ENCODE peak calls at places on chromosome 6, in five cellular contexts. I is osteocyte, A is GM12865, B is dorsolateral prefrontal cortex, Z is endothelial cell of umbilical vein. X is an unnamed sample.

GRCh38 chr6:1200706-1201105 is 111.2 kb upstream of the FOXQ1 start:
- DNase-seq in B (no peak), Z (no peak), I (no peak), A (no peak), X (no peak)

GRCh38 chr6:85416049-85416448 is 33.8 kb upstream of the NT5E start:
- DNase-seq in A (no peak), B (no peak), I (no peak), Z (no peak), X (no peak)

GRCh38 chr6:147285087-147285855 is 81.1 kb downstream of the STXBP5 start:
- DNase-seq in I (no peak), Z (peak; percentile 62), A (peak; percentile 41), B (no peak), X (no peak)

GRCh38 chr6:44269921-44270525 is at the start of gene TMEM151B:
- DNase-seq in B (no peak), I (no peak), A (no peak), Z (no peak), X (no peak)

GRCh38 chr6:298233-299049 is 6.2 kb downstream of the DUSP22 start:
- DNase-seq in I (no peak), B (no peak), A (peak; percentile 56), Z (peak; percentile 40), X (no peak)

GRCh38 chr6:84967389-84967788 is 203.0 kb upstream of the TBX18 start:
- DNase-seq in Z (peak; percentile 75), I (no peak), B (no peak), A (peak; percentile 16), X (peak; percentile 29)

GRCh38 chr6:4403828-4404227 is 268.5 kb upstream of the ECI2 start:
- DNase-seq in Z (no peak), B (no peak), I (no peak), A (no peak), X (no peak)

GRCh38 chr6:86856937-86857563 is 80.3 kb upstream of the HTR1E start:
- DNase-seq in Z (peak; percentile 43), I (no peak), B (no peak), A (peak; percentile 52), X (no peak)

GRCh38 chr6:111683749-111684267 is 78.1 kb upstream of the TRAF3IP2 start:
- DNase-seq in B (no peak), Z (peak; percentile 91), A (no peak), I (no peak), X (no peak)

GRCh38 chr6:163347021-163347446 is 67.5 kb upstream of the QKI start:
- DNase-seq in A (no peak), B (no peak), I (no peak), Z (no peak), X (no peak)

GRCh38 chr6:24931752-24932691 is 3.7 kb downstream of the RIPOR2 start:
- DNase-seq in B (no peak), Z (peak; percentile 61), A (peak; percentile 82), I (no peak), X (no peak)

GRCh38 chr6:140537211-140537610 is 1162.8 kb upstream of the CITED2 start:
- DNase-seq in I (no peak), B (no peak), Z (no peak), A (no peak), X (no peak)

GRCh38 chr6:28393912-28394662 is 5.5 kb downstream of the ZSCAN12 start:
- DNase-seq in B (no peak), Z (peak; percentile 15), I (no peak), A (no peak), X (no peak)

DNA sequence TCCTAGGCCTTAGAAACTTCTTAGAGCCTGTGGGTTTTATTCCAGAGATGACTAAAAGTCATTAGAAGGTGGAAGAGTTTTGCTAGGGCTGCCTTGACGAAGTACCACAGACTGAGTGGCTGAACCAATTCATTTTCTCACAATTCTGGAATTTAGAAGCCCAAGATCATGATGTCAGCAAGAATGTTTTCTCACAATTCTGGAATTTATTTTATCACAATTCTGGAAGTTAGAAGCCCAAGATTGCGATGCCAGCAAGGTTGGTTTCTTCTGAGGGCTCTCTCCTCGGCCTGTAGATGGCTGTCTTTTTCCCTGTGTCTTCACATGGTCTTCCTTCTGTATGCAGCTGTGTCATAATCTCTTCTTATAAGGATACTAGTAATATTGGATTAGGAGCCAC is 672.9 kb upstream of the MARCKS start:
- DNase-seq in B (no peak), I (no peak), A (no peak), Z (no peak), X (no peak)
- TF ChIP-seq CTCF in B (no peak), I (peak; percentile 33), A (no peak), Z (no peak), X (no peak)

GRCh38 chr6:53101006-53101405 is 35.8 kb downstream of the FBXO9 start:
- DNase-seq in A (no peak), I (no peak), B (no peak), Z (no peak), X (no peak)

GRCh38 chr6:53107091-53107490 is 41.5 kb downstream of the GCM1 start:
- DNase-seq in B (no peak), A (no peak), I (no peak), Z (no peak), X (no peak)

GRCh38 chr6:53100561-53100960 is 35.4 kb downstream of the FBXO9 start:
- DNase-seq in Z (no peak), B (no peak), I (no peak), A (no peak), X (no peak)

GRCh38 chr6:53104916-53105315 is 39.7 kb downstream of the FBXO9 start:
- DNase-seq in Z (no peak), B (no peak), I (no peak), A (no peak), X (no peak)

DNA sequence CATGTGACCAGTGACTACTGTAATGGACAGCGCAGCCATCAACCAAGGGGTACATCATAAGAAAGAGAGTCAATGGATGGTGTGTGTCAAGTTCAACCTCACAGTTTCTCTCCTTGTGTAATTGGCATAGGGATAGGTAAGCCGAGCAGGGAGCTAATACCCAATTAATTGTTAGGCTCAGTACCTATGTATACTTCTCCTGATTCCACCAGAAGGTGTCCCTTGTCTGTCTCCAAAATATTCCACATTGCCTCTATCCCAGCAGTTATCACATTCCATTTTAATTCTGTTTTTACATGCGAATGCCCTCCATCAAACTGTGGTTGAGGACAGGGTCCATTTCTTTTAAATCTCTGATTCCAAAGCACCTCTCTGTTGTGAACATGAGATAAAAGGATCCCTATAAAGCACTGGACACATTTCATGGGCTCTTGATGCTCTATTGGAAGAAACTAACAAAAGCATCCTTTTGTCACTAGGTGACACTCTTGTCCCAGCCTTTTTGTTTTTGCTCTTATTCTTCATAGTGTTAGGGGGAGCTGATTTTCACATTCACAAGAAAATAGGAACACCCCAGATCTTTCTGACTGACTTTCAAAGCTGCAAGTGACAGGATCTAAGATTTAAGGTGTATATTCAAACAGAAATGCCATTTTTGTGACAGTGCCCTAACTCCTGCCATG is 38.9 kb downstream of the FBXO9 start:
- DNase-seq in Z (peak; percentile 18), I (no peak), A (no peak), B (no peak), X (no peak)
- TF ChIP-seq CTCF in Z (no peak), I (peak; percentile 42), A (no peak), B (peak; percentile 45), X (peak; percentile 16)

DNA sequence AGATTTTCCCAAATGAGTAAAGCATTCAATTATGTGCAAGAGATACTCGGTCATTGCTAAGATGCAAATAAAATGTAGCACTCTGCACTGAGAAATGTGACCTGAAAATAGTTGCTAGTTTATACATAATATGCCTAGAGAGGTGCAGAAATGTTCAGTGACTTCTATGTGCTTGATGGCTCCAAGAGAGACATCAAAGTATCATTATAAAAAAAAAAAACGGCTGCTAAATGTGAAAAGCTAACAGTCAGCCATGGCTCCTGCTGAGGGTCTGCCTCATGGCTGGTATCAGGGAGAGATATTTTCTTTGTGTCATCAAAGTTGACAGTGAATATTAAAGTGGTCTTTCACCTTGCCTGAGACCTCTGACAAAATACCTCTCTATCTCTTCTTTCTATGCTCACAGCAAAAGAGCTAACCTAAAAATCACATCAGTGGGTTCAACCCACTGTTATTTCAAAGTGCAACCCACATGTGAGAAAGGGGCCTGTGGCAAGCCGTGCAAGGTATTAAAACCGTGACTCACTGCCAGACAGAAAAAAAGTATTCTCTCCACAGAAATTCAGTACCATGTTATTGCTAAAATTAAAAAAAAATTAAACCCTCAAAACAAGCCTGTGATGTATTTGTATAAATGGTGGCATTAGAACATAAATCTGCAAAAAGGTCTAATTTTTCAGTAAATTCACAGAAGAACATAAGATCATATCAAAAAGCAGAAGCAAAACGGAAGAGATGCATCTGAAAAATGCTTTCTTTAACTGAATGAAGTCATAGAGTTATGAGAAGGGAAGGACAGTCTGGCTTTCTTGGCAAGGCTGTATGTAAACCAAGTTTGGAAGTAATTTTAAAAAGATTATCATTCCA is 258.9 kb downstream of the HIVEP2 start:
- DNase-seq in Z (no peak), I (no peak), A (no peak), B (no peak), X (no peak)
- TF ChIP-seq CTCF in Z (no peak), I (no peak), A (no peak), B (no peak), X (no peak)

DNA sequence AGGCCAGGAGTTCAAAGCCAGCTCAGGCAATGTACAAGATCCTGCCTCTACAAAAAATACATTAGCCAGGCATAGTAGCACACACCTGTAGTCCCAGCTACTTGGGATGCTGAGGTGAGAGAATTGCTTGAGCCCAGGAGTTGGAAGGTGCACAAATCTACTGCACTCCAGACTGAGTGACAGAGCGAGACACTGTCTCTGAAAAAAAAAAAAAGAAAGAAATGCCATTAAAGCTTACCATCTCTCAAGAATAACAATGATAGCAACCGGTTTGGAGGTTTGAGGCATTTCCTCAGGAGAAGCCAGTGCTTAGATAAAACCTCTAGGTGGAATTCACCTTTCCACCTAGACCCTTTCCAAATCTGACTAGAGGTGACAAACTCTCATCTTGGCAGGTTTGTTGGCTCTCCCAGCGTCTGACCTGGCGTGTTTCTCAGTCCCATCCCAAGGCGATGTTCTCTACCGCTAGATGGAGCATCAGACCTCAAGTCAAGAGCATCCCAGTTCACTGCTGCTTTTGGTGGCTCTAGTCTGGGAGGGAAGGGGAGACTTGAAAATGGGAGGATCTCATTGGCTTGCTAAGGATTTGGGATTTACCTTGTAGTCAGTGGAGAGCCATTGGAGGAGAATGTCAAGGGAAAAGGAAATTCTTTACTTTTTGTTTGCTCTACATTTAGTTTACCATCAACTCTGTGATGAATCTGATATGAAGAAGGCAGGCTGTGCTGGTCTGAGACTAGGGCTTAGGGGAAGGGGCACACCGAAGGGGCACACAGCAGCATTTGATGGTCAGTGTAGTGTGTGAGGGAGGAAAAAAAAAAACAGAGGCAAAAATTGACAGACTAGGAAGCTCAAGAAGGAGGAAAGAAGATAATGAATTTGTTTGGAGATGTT is 67.9 kb downstream of the NCOA7 start:
- DNase-seq in I (no peak), Z (peak; percentile 68), B (no peak), A (peak; percentile 79), X (peak; percentile 51)
- TF ChIP-seq CTCF in I (peak; percentile 85), Z (peak; percentile 73), B (peak; percentile 74), A (peak; percentile 81), X (peak; percentile 97)

GRCh38 chr6:105319331-105319730 is 83.6 kb downstream of the PREP start:
- DNase-seq in B (no peak), I (no peak), Z (no peak), A (no peak), X (no peak)

GRCh38 chr6:105320766-105321165 is 82.1 kb downstream of the PREP start:
- DNase-seq in I (no peak), Z (no peak), A (no peak), B (no peak), X (no peak)

GRCh38 chr6:105321207-105321606 is 81.7 kb downstream of the PREP start:
- DNase-seq in B (no peak), Z (no peak), I (no peak), A (no peak), X (no peak)

GRCh38 chr6:105318660-105319059 is 84.2 kb downstream of the PREP start:
- DNase-seq in A (no peak), Z (no peak), B (no peak), I (no peak), X (no peak)

GRCh38 chr6:105317607-105318533 is 85.0 kb downstream of the PREP start:
- DNase-seq in Z (peak; percentile 2), B (no peak), A (peak; percentile 17), I (no peak), X (no peak)
- TF ChIP-seq CTCF in Z (peak; percentile 25), B (peak; percentile 43), A (peak; percentile 24), I (peak; percentile 31), X (peak; percentile 17)